ENCODE peak calls at places on chromosomes 16 and 17, in nine cellular contexts. One of them, this sample, is unnamed.

GRCh38 chr17:41621916-41622315 is 2.5 kb downstream of the KRT17 start:
- DNase-seq in activated CD8-positive, alpha-beta memory T cell treated with anti-CD3 and anti-CD28 coated beads for 1 hour: no peak
- DNase-seq in DMS153: no peak
- DNase-seq in WTC11: no peak
- DNase-seq in effector memory CD8-positive, alpha-beta T cell: no peak
- DNase-seq in Right ventricle myocardium inferior: no peak
- DNase-seq in NCI-H1417: no peak
- DNase-seq in NK-92 treated with Interleukin-12 subunit alpha and Interleukin-12 subunit beta, amount 100 ng/mL, for 24 hours: no peak
- DNase-seq in dorsolateral prefrontal cortex: peak; percentile 17
- DNase-seq in this sample: no peak

GRCh38 chr17:62787358-62787757 is 20.8 kb downstream of the MARCHF10 start:
- DNase-seq in dorsolateral prefrontal cortex: no peak
- DNase-seq in effector memory CD8-positive, alpha-beta T cell: no peak
- DNase-seq in Right ventricle myocardium inferior: no peak
- DNase-seq in activated CD8-positive, alpha-beta memory T cell treated with anti-CD3 and anti-CD28 coated beads for 1 hour: no peak
- DNase-seq in DMS153: no peak
- DNase-seq in NCI-H1417: no peak
- DNase-seq in NK-92 treated with Interleukin-12 subunit alpha and Interleukin-12 subunit beta, amount 100 ng/mL, for 24 hours: no peak
- DNase-seq in WTC11: no peak
- DNase-seq in this sample: no peak

GRCh38 chr16:21283521-21284289 is 5.6 kb upstream of the CRYM start:
- DNase-seq in NCI-H1417: peak; percentile 42
- DNase-seq in Right ventricle myocardium inferior: peak; percentile 78
- DNase-seq in NK-92 treated with Interleukin-12 subunit alpha and Interleukin-12 subunit beta, amount 100 ng/mL, for 24 hours: no peak
- DNase-seq in WTC11: peak; percentile 79
- DNase-seq in dorsolateral prefrontal cortex: peak; percentile 50
- DNase-seq in activated CD8-positive, alpha-beta memory T cell treated with anti-CD3 and anti-CD28 coated beads for 1 hour: no peak
- DNase-seq in DMS153: no peak
- DNase-seq in effector memory CD8-positive, alpha-beta T cell: no peak
- DNase-seq in this sample: no peak

GRCh38 chr17:74677558-74678466 is 34.9 kb downstream of the CD300LF start:
- DNase-seq in dorsolateral prefrontal cortex: no peak
- DNase-seq in NK-92 treated with Interleukin-12 subunit alpha and Interleukin-12 subunit beta, amount 100 ng/mL, for 24 hours: no peak
- DNase-seq in DMS153: peak; percentile 40
- DNase-seq in effector memory CD8-positive, alpha-beta T cell: no peak
- DNase-seq in activated CD8-positive, alpha-beta memory T cell treated with anti-CD3 and anti-CD28 coated beads for 1 hour: no peak
- DNase-seq in WTC11: no peak
- DNase-seq in Right ventricle myocardium inferior: no peak
- DNase-seq in NCI-H1417: peak; percentile 52
- DNase-seq in this sample: no peak

GRCh38 chr16:87924937-87925670 is 11.2 kb downstream of the CA5A start:
- DNase-seq in NCI-H1417: peak; percentile 98
- DNase-seq in Right ventricle myocardium inferior: no peak
- DNase-seq in dorsolateral prefrontal cortex: no peak
- DNase-seq in activated CD8-positive, alpha-beta memory T cell treated with anti-CD3 and anti-CD28 coated beads for 1 hour: no peak
- DNase-seq in NK-92 treated with Interleukin-12 subunit alpha and Interleukin-12 subunit beta, amount 100 ng/mL, for 24 hours: no peak
- DNase-seq in effector memory CD8-positive, alpha-beta T cell: no peak
- DNase-seq in WTC11: no peak
- DNase-seq in DMS153: peak; percentile 94
- DNase-seq in this sample: peak; percentile 89

GRCh38 chr17:73900516-73900915 is 256.3 kb upstream of the SDK2 start:
- DNase-seq in activated CD8-positive, alpha-beta memory T cell treated with anti-CD3 and anti-CD28 coated beads for 1 hour: no peak
- DNase-seq in WTC11: no peak
- DNase-seq in dorsolateral prefrontal cortex: no peak
- DNase-seq in NK-92 treated with Interleukin-12 subunit alpha and Interleukin-12 subunit beta, amount 100 ng/mL, for 24 hours: no peak
- DNase-seq in Right ventricle myocardium inferior: no peak
- DNase-seq in DMS153: no peak
- DNase-seq in effector memory CD8-positive, alpha-beta T cell: no peak
- DNase-seq in NCI-H1417: no peak
- DNase-seq in this sample: no peak

GRCh38 chr16:84508502-84508901 is 4.0 kb upstream of the MEAK7 start:
- DNase-seq in WTC11: no peak
- DNase-seq in effector memory CD8-positive, alpha-beta T cell: no peak
- DNase-seq in dorsolateral prefrontal cortex: no peak
- DNase-seq in activated CD8-positive, alpha-beta memory T cell treated with anti-CD3 and anti-CD28 coated beads for 1 hour: no peak
- DNase-seq in DMS153: no peak
- DNase-seq in Right ventricle myocardium inferior: no peak
- DNase-seq in NK-92 treated with Interleukin-12 subunit alpha and Interleukin-12 subunit beta, amount 100 ng/mL, for 24 hours: no peak
- DNase-seq in NCI-H1417: no peak
- DNase-seq in this sample: no peak

GRCh38 chr17:8175795-8176196 is 384 bp downstream of the TMEM107 start:
- DNase-seq in effector memory CD8-positive, alpha-beta T cell: no peak
- DNase-seq in NCI-H1417: no peak
- DNase-seq in WTC11: no peak
- DNase-seq in DMS153: no peak
- DNase-seq in Right ventricle myocardium inferior: peak; percentile 68
- DNase-seq in NK-92 treated with Interleukin-12 subunit alpha and Interleukin-12 subunit beta, amount 100 ng/mL, for 24 hours: no peak
- DNase-seq in activated CD8-positive, alpha-beta memory T cell treated with anti-CD3 and anti-CD28 coated beads for 1 hour: no peak
- DNase-seq in dorsolateral prefrontal cortex: no peak
- DNase-seq in this sample: peak; percentile 73

GRCh38 chr16:86669937-86670772 is 91.8 kb downstream of the FOXL1 start:
- DNase-seq in NCI-H1417: no peak
- DNase-seq in NK-92 treated with Interleukin-12 subunit alpha and Interleukin-12 subunit beta, amount 100 ng/mL, for 24 hours: no peak
- DNase-seq in WTC11: no peak
- DNase-seq in Right ventricle myocardium inferior: peak; percentile 79
- DNase-seq in DMS153: no peak
- DNase-seq in dorsolateral prefrontal cortex: no peak
- DNase-seq in activated CD8-positive, alpha-beta memory T cell treated with anti-CD3 and anti-CD28 coated beads for 1 hour: no peak
- DNase-seq in effector memory CD8-positive, alpha-beta T cell: no peak
- DNase-seq in this sample: peak; percentile 83

GRCh38 chr16:77657016-77657415 is 65.3 kb upstream of the NUDT7 start:
- DNase-seq in activated CD8-positive, alpha-beta memory T cell treated with anti-CD3 and anti-CD28 coated beads for 1 hour: no peak
- DNase-seq in dorsolateral prefrontal cortex: no peak
- DNase-seq in NK-92 treated with Interleukin-12 subunit alpha and Interleukin-12 subunit beta, amount 100 ng/mL, for 24 hours: no peak
- DNase-seq in effector memory CD8-positive, alpha-beta T cell: no peak
- DNase-seq in NCI-H1417: no peak
- DNase-seq in DMS153: no peak
- DNase-seq in WTC11: peak; percentile 22
- DNase-seq in Right ventricle myocardium inferior: no peak
- DNase-seq in this sample: no peak

GRCh38 chr17:38738007-38738662 is 8.0 kb downstream of the CISD3 start:
- DNase-seq in Right ventricle myocardium inferior: no peak
- DNase-seq in effector memory CD8-positive, alpha-beta T cell: no peak
- DNase-seq in NCI-H1417: no peak
- DNase-seq in WTC11: no peak
- DNase-seq in dorsolateral prefrontal cortex: no peak
- DNase-seq in activated CD8-positive, alpha-beta memory T cell treated with anti-CD3 and anti-CD28 coated beads for 1 hour: no peak
- DNase-seq in DMS153: no peak
- DNase-seq in NK-92 treated with Interleukin-12 subunit alpha and Interleukin-12 subunit beta, amount 100 ng/mL, for 24 hours: no peak
- DNase-seq in this sample: no peak

GRCh38 chr17:72901657-72902056 is 190.8 kb downstream of the SLC39A11 start:
- DNase-seq in DMS153: no peak
- DNase-seq in WTC11: no peak
- DNase-seq in NK-92 treated with Interleukin-12 subunit alpha and Interleukin-12 subunit beta, amount 100 ng/mL, for 24 hours: no peak
- DNase-seq in effector memory CD8-positive, alpha-beta T cell: no peak
- DNase-seq in activated CD8-positive, alpha-beta memory T cell treated with anti-CD3 and anti-CD28 coated beads for 1 hour: no peak
- DNase-seq in NCI-H1417: no peak
- DNase-seq in Right ventricle myocardium inferior: no peak
- DNase-seq in dorsolateral prefrontal cortex: no peak
- DNase-seq in this sample: no peak

GRCh38 chr17:7652659-7653343 is 2.1 kb downstream of the ATP1B2 start:
- DNase-seq in activated CD8-positive, alpha-beta memory T cell treated with anti-CD3 and anti-CD28 coated beads for 1 hour: no peak
- DNase-seq in DMS153: no peak
- DNase-seq in Right ventricle myocardium inferior: no peak
- DNase-seq in dorsolateral prefrontal cortex: no peak
- DNase-seq in WTC11: no peak
- DNase-seq in NK-92 treated with Interleukin-12 subunit alpha and Interleukin-12 subunit beta, amount 100 ng/mL, for 24 hours: no peak
- DNase-seq in effector memory CD8-positive, alpha-beta T cell: no peak
- DNase-seq in NCI-H1417: no peak
- DNase-seq in this sample: no peak

GRCh38 chr16:17321824-17322223 is 148.9 kb downstream of the XYLT1 start:
- DNase-seq in NK-92 treated with Interleukin-12 subunit alpha and Interleukin-12 subunit beta, amount 100 ng/mL, for 24 hours: no peak
- DNase-seq in Right ventricle myocardium inferior: no peak
- DNase-seq in dorsolateral prefrontal cortex: no peak
- DNase-seq in WTC11: no peak
- DNase-seq in activated CD8-positive, alpha-beta memory T cell treated with anti-CD3 and anti-CD28 coated beads for 1 hour: no peak
- DNase-seq in effector memory CD8-positive, alpha-beta T cell: no peak
- DNase-seq in DMS153: no peak
- DNase-seq in NCI-H1417: no peak
- DNase-seq in this sample: no peak

GRCh38 chr17:45222273-45222993 is 748 bp downstream of the FMNL1 start:
- DNase-seq in effector memory CD8-positive, alpha-beta T cell: no peak
- DNase-seq in NCI-H1417: peak; percentile 34
- DNase-seq in DMS153: no peak
- DNase-seq in Right ventricle myocardium inferior: peak; percentile 66
- DNase-seq in NK-92 treated with Interleukin-12 subunit alpha and Interleukin-12 subunit beta, amount 100 ng/mL, for 24 hours: peak; percentile 44
- DNase-seq in WTC11: no peak
- DNase-seq in activated CD8-positive, alpha-beta memory T cell treated with anti-CD3 and anti-CD28 coated beads for 1 hour: no peak
- DNase-seq in dorsolateral prefrontal cortex: no peak
- DNase-seq in this sample: no peak

This sample was measured in kidney.